ENCODE peak calls at places on chromosome X, in ten cellular contexts. L, N, I, S, O, X, C, U, T and Y are unnamed samples. For H3K36me3, the result is how much of the 10 kb centered on the place peaks cover.

GRCh38 chrX:252421-253291 is 28.5 kb upstream of the PLCXD1 start:
- DNase-seq in U (no peak), L (no peak), C (no peak), O (peak), N (no peak), X (no peak), S (no peak), I (no peak), T (no peak), Y (no peak)

GRCh38 chrX:107559506-107559905 is 68.8 kb upstream of the PRPS1 start:
- DNase-seq in N (no peak), L (no peak), X (no peak), I (no peak), C (no peak), U (no peak), S (no peak), O (no peak), T (no peak), Y (no peak)

GRCh38 chrX:102345916-102346315 is 93.9 kb downstream of the NXF2B start:
- DNase-seq in U (peak), S (peak), I (peak), C (peak), O (no peak), X (peak), N (peak), T (peak), L (no peak), Y (peak)

GRCh38 chrX:148960060-148960459 is 459.6 kb downstream of the AFF2 start:
- DNase-seq in O (no peak), U (no peak), N (no peak), L (no peak), I (no peak), X (no peak), T (no peak), C (no peak), S (no peak), Y (no peak)

GRCh38 chrX:132118361-132118760 is 9.5 kb downstream of the FRMD7 start:
- DNase-seq in X (no peak), U (no peak), S (peak), O (no peak), T (no peak), N (peak), L (no peak), C (no peak), I (peak), Y (no peak)

GRCh38 chrX:22085969-22086368 is 53.8 kb downstream of the PHEX start:
- DNase-seq in N (no peak), L (no peak), S (no peak), U (no peak), X (no peak), I (no peak), O (no peak), C (no peak), T (no peak), Y (no peak)

GRCh38 chrX:44036336-44036735 is 63.1 kb upstream of the NDP start:
- DNase-seq in N (no peak), C (no peak), T (no peak), U (no peak), I (no peak), L (no peak), X (no peak), O (no peak), S (no peak), Y (peak)

GRCh38 chrX:40550069-40550468 is 30.7 kb upstream of the ATP6AP2 start:
- DNase-seq in C (no peak), L (no peak), U (no peak), X (no peak), S (peak), I (peak), N (no peak), T (no peak), O (no peak), Y (no peak)

GRCh38 chrX:40727093-40727492 is 8.2 kb downstream of the MED14 start:
- DNase-seq in S (no peak), U (no peak), O (no peak), X (no peak), T (no peak), C (no peak), I (no peak), L (no peak), N (no peak), Y (no peak)

GRCh38 chrX:48592971-48593370 is 4.3 kb upstream of the WDR13 start:
- DNase-seq in O (no peak), S (no peak), L (no peak), N (no peak), U (no peak), C (no peak), T (no peak), I (no peak), X (no peak), Y (no peak)

GRCh38 chrX:72492499-72492898 is 80.1 kb downstream of the HDAC8 start:
- DNase-seq in U (no peak), O (no peak), I (no peak), S (no peak), N (no peak), L (no peak), C (peak), T (no peak), X (no peak), Y (no peak)

GRCh38 chrX:30888526-30889146 is 418 bp downstream of the TAB3 start:
- DNase-seq in L (no peak), O (no peak), X (no peak), C (no peak), N (peak), I (peak), S (peak), U (peak), T (no peak), Y (peak)

GRCh38 chrX:2679534-2680485 is 11.3 kb upstream of the CD99 start:
- DNase-seq in U (peak), T (no peak), L (no peak), N (no peak), C (no peak), O (no peak), I (no peak), S (no peak), X (no peak), Y (no peak)

DNA sequence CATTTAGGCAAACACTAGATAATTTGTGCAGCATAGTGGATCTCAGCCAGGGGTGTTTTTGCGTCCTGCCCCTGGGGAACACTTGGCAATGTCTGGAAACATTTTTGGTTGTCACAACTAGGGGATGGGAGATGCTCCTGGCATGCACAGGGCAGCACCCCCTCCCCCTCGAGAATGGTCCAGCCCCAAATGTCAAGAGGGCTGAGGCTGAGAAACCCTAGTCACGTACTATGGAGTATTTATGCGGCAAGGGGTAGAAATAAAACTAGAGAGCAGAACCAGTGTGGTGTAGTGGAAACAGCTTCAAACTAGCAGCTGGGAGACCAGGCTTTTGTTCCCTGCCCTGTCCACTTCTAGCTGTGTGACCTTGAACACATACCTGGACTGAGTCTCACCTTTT is 38.2 kb upstream of the CLCN4 start:
- DNase-seq in N (no peak), L (no peak), U (no peak), T (no peak), X (no peak), O (no peak), C (no peak), S (no peak), I (no peak), Y (no peak)
- H3K36me3 ChIP-seq in N (under half), L (under half), U (under half), T (under half), X (under half), O (under half), C (under half), S (under half), I (under half), Y (under half)

GRCh38 chrX:153960077-153960476 is 11.5 kb downstream of the HCFC1 start:
- DNase-seq in N (no peak), C (no peak), I (no peak), S (no peak), T (no peak), U (no peak), L (no peak), X (no peak), O (no peak), Y (no peak)
- H3K36me3 ChIP-seq in N (under half), C (under half), I (half or more), S (half or more), T (under half), U (under half), L (under half), X (under half), O (half or more), Y (half or more)

GRCh38 chrX:71454222-71454621 is 78.7 kb upstream of the OGT start:
- DNase-seq in T (no peak), L (no peak), O (no peak), I (no peak), X (no peak), N (no peak), U (no peak), S (no peak), C (no peak), Y (no peak)
- H3K36me3 ChIP-seq in T (under half), L (under half), O (half or more), I (under half), X (under half), N (under half), U (under half), S (under half), C (under half), Y (under half)

GRCh38 chrX:25021132-25021498 is 5.3 kb upstream of the ARX start:
- DNase-seq in S (no peak), U (no peak), T (no peak), X (no peak), L (no peak), I (no peak), O (no peak), C (no peak), N (no peak), Y (peak)
- H3K36me3 ChIP-seq in S (under half), U (under half), T (under half), X (under half), L (under half), I (under half), O (under half), C (under half), N (under half), Y (under half)

GRCh38 chrX:15812212-15812938 is 22.1 kb downstream of the ZRSR2 start:
- DNase-seq in N (no peak), U (no peak), T (no peak), L (no peak), S (no peak), O (no peak), X (no peak), I (no peak), C (no peak), Y (no peak)
- H3K36me3 ChIP-seq in N (under half), U (under half), T (under half), L (under half), S (under half), O (under half), X (under half), I (under half), C (under half), Y (under half)

DNA sequence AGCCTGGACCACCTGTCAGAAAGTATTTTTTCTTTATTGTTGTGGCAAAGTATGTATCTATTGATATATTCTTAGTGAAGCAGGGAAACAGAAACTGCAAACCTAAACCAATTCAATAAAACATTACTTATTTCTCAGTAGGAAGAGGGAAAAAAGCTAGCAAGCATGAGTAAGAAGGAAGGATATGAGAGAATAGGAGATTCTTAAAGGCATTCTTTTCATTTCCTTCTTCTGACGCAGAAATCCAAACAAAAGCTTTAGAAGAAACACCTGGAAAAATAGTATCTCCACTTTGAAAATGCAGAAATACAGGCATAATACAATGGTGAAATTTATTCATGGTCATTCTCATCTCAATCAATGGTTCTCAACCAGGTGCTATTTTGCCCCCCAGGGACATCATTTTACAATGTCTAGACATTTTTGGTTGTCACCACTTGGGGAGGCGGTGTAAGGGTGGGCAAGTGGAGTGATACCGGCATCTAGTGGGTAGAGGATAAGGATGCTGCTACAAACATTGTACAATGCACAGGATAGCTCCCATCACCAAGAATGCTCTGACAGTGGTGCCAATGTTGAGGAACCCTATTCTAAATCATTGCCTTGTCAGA is 21.7 kb upstream of the ATXN3L start:
- DNase-seq in N (peak), U (no peak), S (no peak), T (no peak), L (no peak), O (no peak), X (no peak), I (no peak), C (no peak), Y (no peak)
- H3K36me3 ChIP-seq in N (under half), U (under half), S (under half), T (under half), L (under half), O (under half), X (under half), I (under half), C (under half), Y (under half)

DNA sequence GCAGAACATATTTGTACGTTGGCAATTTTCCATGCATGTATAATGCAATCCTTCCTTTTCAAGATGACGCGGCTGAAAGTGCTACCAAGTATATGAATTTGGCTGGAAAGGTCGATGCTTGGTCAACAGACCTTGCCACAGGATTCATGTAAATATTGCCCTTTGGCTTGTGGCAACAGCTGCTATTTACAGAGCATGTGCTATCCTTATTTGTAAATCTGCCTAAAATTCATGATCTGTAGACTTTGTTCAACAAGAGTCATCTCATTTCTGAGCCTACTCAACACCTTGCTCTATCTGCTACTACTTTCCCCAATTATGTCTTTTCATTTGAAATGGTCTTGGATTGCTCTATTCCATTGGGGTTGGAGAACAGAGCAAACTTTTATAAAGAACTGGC is 1.9 kb upstream of the SMARCA1 start:
- DNase-seq in L (no peak), C (no peak), S (no peak), X (no peak), O (no peak), N (no peak), U (no peak), T (no peak), I (no peak), Y (no peak)
- H3K36me3 ChIP-seq in L (under half), C (under half), S (under half), X (under half), O (under half), N (under half), U (under half), T (under half), I (under half), Y (under half)

GRCh38 chrX:1477801-1478458 is 25.2 kb upstream of the ASMTL start:
- DNase-seq in L (no peak), S (no peak), T (no peak), I (no peak), C (no peak), N (no peak), O (no peak), U (no peak), X (no peak), Y (no peak)

GRCh38 chrX:1476682-1477081 is 24.0 kb upstream of the ASMTL start:
- DNase-seq in L (no peak), I (no peak), N (no peak), S (no peak), T (no peak), O (no peak), U (no peak), C (no peak), X (no peak), Y (no peak)

GRCh38 chrX:1477229-1477628 is 24.5 kb upstream of the ASMTL start:
- DNase-seq in X (no peak), N (no peak), T (no peak), I (no peak), S (no peak), L (no peak), O (no peak), C (no peak), U (no peak), Y (no peak)

GRCh38 chrX:1472975-1473374 is 20.3 kb upstream of the ASMTL start:
- DNase-seq in U (no peak), L (no peak), O (no peak), S (no peak), I (no peak), T (no peak), X (no peak), C (no peak), N (no peak), Y (no peak)

DNA sequence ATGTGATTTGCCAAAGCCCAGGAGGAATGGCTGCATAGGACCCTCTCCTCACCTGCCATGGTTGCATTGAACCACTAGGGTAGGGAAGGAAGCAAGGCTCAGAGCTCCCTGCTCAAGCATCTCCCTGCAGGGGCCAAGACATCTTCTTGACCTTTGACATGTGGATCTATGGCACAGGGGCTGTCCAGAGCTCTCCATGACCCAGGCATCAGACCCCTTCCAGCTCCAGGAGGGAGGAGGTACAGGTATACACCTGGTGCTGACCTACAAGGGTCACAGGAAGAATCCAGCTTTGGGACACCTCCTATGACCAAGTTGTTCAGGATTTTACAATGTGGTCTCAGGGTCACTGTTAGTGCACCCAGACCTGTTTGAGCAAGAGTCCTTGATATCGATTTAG is 23.2 kb upstream of the ASMTL start:
- DNase-seq in O (no peak), U (no peak), T (no peak), X (no peak), I (no peak), N (no peak), L (no peak), S (no peak), C (no peak), Y (no peak)
- H3K36me3 ChIP-seq in O (under half), U (under half), T (under half), X (under half), I (under half), N (under half), L (under half), S (under half), C (under half), Y (under half)

GRCh38 chrX:115939070-115939469 is 231.5 kb upstream of the AGTR2 start:
- DNase-seq in X (no peak), C (peak), L (no peak), O (no peak), S (no peak), T (no peak), U (no peak), I (no peak), N (no peak), Y (no peak)

GRCh38 chrX:115940348-115940747 is 230.2 kb upstream of the AGTR2 start:
- DNase-seq in L (no peak), T (no peak), U (no peak), I (peak), S (no peak), C (peak), N (peak), X (no peak), O (no peak), Y (no peak)

GRCh38 chrX:115939636-115940160 is 230.8 kb upstream of the AGTR2 start:
- DNase-seq in T (no peak), O (no peak), L (no peak), C (no peak), U (no peak), X (no peak), I (no peak), S (no peak), N (no peak), Y (no peak)

GRCh38 chrX:115940888-115941332 is 229.6 kb upstream of the AGTR2 start:
- DNase-seq in S (peak), N (peak), L (no peak), I (peak), T (no peak), X (peak), O (no peak), U (peak), C (peak), Y (peak)

DNA sequence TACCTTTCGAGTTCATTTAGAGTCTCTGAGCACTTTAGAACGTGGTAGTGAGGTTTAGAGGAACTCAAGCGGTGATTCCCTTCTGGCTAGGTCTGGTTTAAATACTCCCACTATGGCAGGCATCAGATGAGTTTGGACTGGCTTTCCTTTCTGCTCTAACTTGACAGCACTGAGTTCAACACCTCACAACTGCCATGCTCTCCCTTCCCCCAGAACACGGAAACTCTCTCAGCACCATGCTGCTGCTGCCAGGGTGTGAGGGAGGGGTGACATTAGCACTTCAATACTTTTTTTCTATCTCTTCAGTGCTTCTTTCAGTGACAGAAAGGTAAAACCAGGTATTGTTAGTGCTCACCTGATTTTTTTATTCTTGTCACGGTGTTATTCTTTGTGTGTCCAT is 234.5 kb upstream of the AGTR2 start:
- DNase-seq in N (peak), S (no peak), T (no peak), O (no peak), X (no peak), C (no peak), U (no peak), L (no peak), I (no peak), Y (no peak)
- H3K36me3 ChIP-seq in N (under half), S (under half), T (under half), O (under half), X (under half), C (under half), U (under half), L (under half), I (under half), Y (under half)

DNA sequence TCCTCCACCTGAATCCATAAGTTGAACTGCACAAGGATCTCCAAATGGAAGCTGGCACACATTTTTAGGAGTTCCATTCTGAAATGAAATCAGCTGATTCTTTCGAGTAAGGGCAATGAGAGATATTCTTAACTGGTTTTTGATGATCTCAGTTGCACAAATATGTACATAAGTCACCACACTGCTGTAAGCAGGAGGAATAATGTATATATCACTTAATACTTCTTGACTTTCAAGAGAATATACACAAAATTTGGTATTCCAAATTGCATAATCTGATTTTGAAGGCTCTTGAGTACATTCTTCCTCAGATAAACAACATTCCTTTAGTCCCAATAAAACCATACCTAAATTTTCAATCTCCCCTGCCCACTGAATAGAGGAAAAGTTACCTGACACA is 8.2 kb downstream of the FANCB start:
- DNase-seq in X (no peak), U (no peak), S (no peak), O (no peak), C (no peak), I (no peak), T (no peak), L (peak), N (no peak), Y (no peak)
- H3K36me3 ChIP-seq in X (under half), U (under half), S (under half), O (under half), C (under half), I (under half), T (under half), L (under half), N (under half), Y (under half)